ENCODE peak calls at places on chromosomes 11 and 22, in five cellular contexts. D is heart right ventricle; S is uterus; K is CD4-positive, alpha-beta T cell; N is neural progenitor cell. J is an unnamed sample.

GRCh38 chr11:87895021-87895420 is 280.2 kb downstream of the RAB38 start:
- DNase-seq in D (no peak), S (no peak), K (no peak), N (no peak), J (no peak)

GRCh38 chr22:48141301-48141700 is 1378.9 kb downstream of the TBC1D22A start:
- DNase-seq in D (no peak), S (no peak), K (no peak), N (no peak), J (no peak)

GRCh38 chr11:122202161-122202950 is 86.3 kb upstream of the BLID start:
- DNase-seq in D (no peak), S (peak; percentile 46), K (no peak), N (no peak), J (no peak)

GRCh38 chr11:128764617-128765095 is 70.8 kb downstream of the FLI1 start:
- DNase-seq in D (no peak), S (no peak), K (no peak), N (peak; percentile 32), J (no peak)

GRCh38 chr11:19345848-19346681 is 105.3 kb upstream of the E2F8 start:
- DNase-seq in D (no peak), S (no peak), K (no peak), N (peak; percentile 78), J (no peak)

GRCh38 chr22:45224988-45225731 is 15.5 kb downstream of the KIAA0930 start:
- DNase-seq in D (no peak), S (no peak), K (no peak), N (no peak), J (no peak)

GRCh38 chr11:83002047-83002446 is 69.7 kb downstream of the RAB30 start:
- DNase-seq in D (no peak), S (no peak), K (no peak), N (no peak), J (no peak)

GRCh38 chr11:67365756-67366384 is 7.5 kb downstream of the CLCF1 start:
- DNase-seq in D (no peak), S (peak; percentile 49), K (no peak), N (no peak), J (no peak)

GRCh38 chr11:57873196-57873911 is 111.8 kb downstream of the CTNND1 start:
- DNase-seq in D (no peak), S (no peak), K (no peak), N (no peak), J (no peak)

GRCh38 chr11:123268118-123268517 is 73.1 kb upstream of the CLMP start:
- DNase-seq in D (no peak), S (no peak), K (no peak), N (peak; percentile 30), J (no peak)

GRCh38 chr22:49419661-49420060 is 408.0 kb downstream of the BRD1 start:
- DNase-seq in D (no peak), S (no peak), K (no peak), N (no peak), J (no peak)

GRCh38 chr22:50086526-50086925 is 1.3 kb upstream of the MLC1 start:
- DNase-seq in D (no peak), S (no peak), K (no peak), N (no peak), J (no peak)

GRCh38 chr22:26981111-26981510 is 323.7 kb downstream of the MIAT start:
- DNase-seq in D (no peak), S (peak; percentile 66), K (no peak), N (no peak), J (no peak)

GRCh38 chr11:23540101-23540561 is 679.9 kb upstream of the CCDC179 start:
- DNase-seq in D (no peak), S (no peak), K (no peak), N (peak; percentile 60), J (no peak)

GRCh38 chr11:103633819-103634590 is 402.4 kb upstream of the DDI1 start:
- DNase-seq in D (no peak), S (no peak), K (no peak), N (no peak), J (no peak)

GRCh38 chr11:44570411-44571155 is 5.1 kb downstream of the CD82 start:
- DNase-seq in D (no peak), S (no peak), K (no peak), N (no peak), J (no peak)

GRCh38 chr11:3037041-3037944 is 19.9 kb downstream of the CARS1 start:
- DNase-seq in D (peak; percentile 80), S (peak; percentile 74), K (no peak), N (peak; percentile 93), J (peak; percentile 89)

GRCh38 chr11:65417221-65417701 is 5.3 kb upstream of the NEAT1 start:
- DNase-seq in D (peak; percentile 58), S (peak; percentile 61), K (no peak), N (no peak), J (no peak)

GRCh38 chr11:79439893-79440450 is 858 bp downstream of the TENM4 start:
- DNase-seq in D (peak; percentile 10), S (peak; percentile 23), K (no peak), N (peak; percentile 74), J (no peak)

GRCh38 chr11:64536396-64536935 is 54.6 kb upstream of the SLC22A12 start:
- DNase-seq in D (no peak), S (no peak), K (no peak), N (no peak), J (no peak)

GRCh38 chr22:20378110-20378509 is 15.8 kb upstream of the ZNF74 start:
- DNase-seq in D (no peak), S (no peak), K (no peak), N (no peak), J (no peak)

GRCh38 chr11:134731562-134731961 is 319.5 kb upstream of the B3GAT1 start:
- DNase-seq in D (no peak), S (no peak), K (no peak), N (peak; percentile 91), J (no peak)

GRCh38 chr11:126676536-126676935 is 321.1 kb downstream of the ST3GAL4 start:
- DNase-seq in D (no peak), S (no peak), K (no peak), N (no peak), J (no peak)

GRCh38 chr11:20669833-20670684 is 673 bp downstream of the NELL1 start:
- DNase-seq in D (no peak), S (no peak), K (no peak), N (peak; percentile 34), J (no peak)

GRCh38 chr22:30396871-30397655 is at the start of gene SEC14L2:
- DNase-seq in D (peak; percentile 38), S (peak; percentile 68), K (peak; percentile 45), N (peak; percentile 76), J (no peak)

GRCh38 chr22:50261615-50262459 is at the start of gene MAPK12:
- DNase-seq in D (no peak), S (no peak), K (no peak), N (peak; percentile 87), J (no peak)

GRCh38 chr22:28174509-28174908 is 255.5 kb upstream of the PITPNB start:
- DNase-seq in D (no peak), S (no peak), K (no peak), N (no peak), J (no peak)

GRCh38 chr11:72641900-72642814 is 32.1 kb downstream of the PDE2A start:
- DNase-seq in D (no peak), S (peak; percentile 30), K (no peak), N (peak; percentile 75), J (no peak)

DNA sequence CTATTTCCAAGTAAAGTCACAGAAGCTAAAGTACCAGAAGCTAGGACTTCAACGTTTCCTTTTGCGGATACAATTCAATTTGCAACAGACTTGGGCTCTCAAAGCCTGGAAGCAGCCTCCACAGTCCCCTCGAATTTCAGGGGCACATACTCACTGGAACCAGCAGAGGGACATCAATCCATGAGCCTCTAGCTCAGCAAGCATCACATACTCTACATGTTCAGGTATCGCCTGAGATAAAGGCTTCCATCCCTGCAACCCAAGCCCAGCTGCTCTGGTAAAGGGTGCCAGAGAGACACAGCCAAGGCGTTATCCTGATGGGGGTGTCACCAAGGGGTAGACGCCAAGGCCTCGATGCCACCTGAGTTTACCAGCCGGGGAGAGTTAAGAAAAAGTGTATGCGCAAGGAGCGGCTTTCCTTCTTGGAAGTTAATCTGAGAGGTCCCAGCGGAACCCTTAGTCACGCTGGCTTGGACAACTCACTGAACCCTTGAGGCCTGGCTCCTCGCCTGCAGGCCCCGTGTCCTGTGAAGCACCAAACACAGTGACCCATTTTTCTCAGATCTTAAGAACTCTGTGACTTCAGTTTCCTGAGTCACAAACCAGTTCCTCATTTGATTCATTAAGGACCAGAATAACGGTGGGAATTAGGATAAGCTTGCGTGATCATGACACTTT is 13.0 kb downstream of the LTO1 start:
- DNase-seq in D (no peak), S (no peak), K (no peak), N (peak; percentile 52), J (no peak)
- TF ChIP-seq CTCF in D (no peak), S (no peak), K (no peak), N (peak; percentile 51), J (no peak)

DNA sequence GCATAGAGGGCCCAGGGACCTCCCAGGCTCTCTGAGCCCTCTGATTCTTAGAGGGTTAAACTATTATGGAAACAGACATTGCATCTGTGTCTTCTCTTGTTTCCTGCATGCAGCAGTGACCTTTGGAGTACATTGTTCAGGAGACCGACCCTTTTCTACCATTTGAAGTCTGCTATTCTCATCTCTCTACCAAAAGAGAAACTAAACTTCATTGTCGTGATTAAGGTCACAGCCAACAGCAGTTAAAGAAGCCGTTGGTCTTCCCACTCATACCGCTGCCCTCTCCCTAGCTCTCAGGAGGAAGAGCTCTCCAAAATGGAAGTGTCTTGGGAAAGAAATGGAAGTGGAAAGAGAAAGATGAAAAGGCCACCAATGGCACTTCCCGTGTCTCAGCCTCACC is 77.5 kb downstream of the ZBTB16 start:
- DNase-seq in D (no peak), S (no peak), K (no peak), N (no peak), J (no peak)
- TF ChIP-seq CTCF in D (no peak), S (no peak), K (no peak), N (no peak), J (no peak)

GRCh38 chr11:31340903-31341572 is 28.5 kb downstream of the DCDC1 start:
- DNase-seq in D (no peak), S (no peak), K (no peak), N (peak; percentile 49), J (no peak)
- TF ChIP-seq CTCF in D (peak; percentile 35), S (no peak), K (peak; percentile 31), N (peak; percentile 68), J (no peak)

GRCh38 chr22:31738566-31738965 is 11.4 kb downstream of the PRR14L start:
- DNase-seq in D (no peak), S (no peak), K (no peak), N (no peak), J (no peak)
- TF ChIP-seq CTCF in D (no peak), S (no peak), K (no peak), N (no peak), J (no peak)

DNA sequence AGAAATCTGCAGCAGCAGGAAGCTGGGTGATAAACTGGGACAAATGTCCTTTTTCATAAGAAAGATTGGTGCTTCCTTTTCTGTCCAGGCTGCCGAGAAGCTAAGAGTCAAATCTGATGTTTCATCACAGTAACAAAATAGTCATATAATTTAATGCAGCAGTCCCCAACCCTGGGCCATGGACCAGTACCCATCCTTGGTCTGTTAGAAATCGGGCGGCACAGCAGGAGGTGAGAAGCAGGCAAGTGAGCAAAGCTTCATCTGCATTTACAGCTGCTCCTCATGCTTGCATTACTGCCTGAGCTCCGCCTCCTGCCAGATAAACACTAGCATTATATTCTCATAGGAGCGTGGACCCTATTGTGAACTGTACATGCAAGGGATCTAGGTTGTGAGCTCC is 26.2 kb downstream of the PRR14L start:
- DNase-seq in D (no peak), S (no peak), K (no peak), N (no peak), J (no peak)
- TF ChIP-seq CTCF in D (no peak), S (no peak), K (no peak), N (no peak), J (no peak)

GRCh38 chr11:1936072-1936780 is 10.9 kb upstream of the MRPL23 start:
- DNase-seq in D (no peak), S (no peak), K (no peak), N (no peak), J (no peak)
- TF ChIP-seq CTCF in D (no peak), S (no peak), K (no peak), N (no peak), J (no peak)